ENCODE peak calls at places on chromosomes 6 and 20, in nine cellular contexts. P is left ventricle myocardium inferior, A is GM23248, I is Panc1, Z is cardiac muscle cell, Q is ascending aorta, M is SK-N-SH, T is pancreas, O is fibroblast of lung. D is an unnamed sample. For H3K36me3, the result is how much of the 10 kb centered on the place peaks cover.

GRCh38 chr6:152298055-152298647 is 339.0 kb downstream of the SYNE1 start:
- DNase-seq in I (no peak), M (no peak), O (no peak), A (no peak), T (no peak), Z (no peak), P (no peak), Q (no peak), D (no peak)

GRCh38 chr6:20534906-20535305 is 649 bp downstream of the CDKAL1 start:
- DNase-seq in Q (no peak), T (no peak), A (peak), Z (no peak), I (no peak), M (no peak), P (no peak), O (no peak), D (no peak)

GRCh38 chr6:85354761-85355618 is 94.9 kb upstream of the NT5E start:
- DNase-seq in A (peak), I (peak), Z (peak), O (peak), P (peak), T (peak), M (peak), Q (peak), D (peak)

GRCh38 chr20:63312268-63312667 is 19.3 kb downstream of the COL20A1 start:
- DNase-seq in M (no peak), Q (no peak), P (peak), A (no peak), Z (no peak), T (no peak), I (no peak), O (no peak), D (peak)

GRCh38 chr20:34397096-34397495 is 34.0 kb downstream of the ITCH start:
- DNase-seq in Q (no peak), M (no peak), A (no peak), P (no peak), Z (no peak), O (no peak), I (no peak), T (no peak), D (no peak)

GRCh38 chr6:94052754-94053153 is 633.4 kb upstream of the EPHA7 start:
- DNase-seq in M (no peak), P (no peak), I (peak), Z (no peak), O (peak), Q (no peak), A (no peak), T (no peak), D (no peak)

GRCh38 chr6:167588181-167588919 is 238.4 kb upstream of the AFDN start:
- DNase-seq in T (no peak), Q (no peak), O (no peak), Z (no peak), I (no peak), P (no peak), A (no peak), M (no peak), D (no peak)

GRCh38 chr20:46220808-46221207 is 87.5 kb downstream of the CDH22 start:
- DNase-seq in I (no peak), T (no peak), Z (peak), P (no peak), M (peak), Q (no peak), O (no peak), A (no peak), D (no peak)

GRCh38 chr6:108557494-108558371 is 3.0 kb upstream of the FOXO3 start:
- DNase-seq in P (peak), I (no peak), Z (peak), O (peak), T (peak), Q (peak), M (peak), A (peak), D (no peak)

GRCh38 chr6:30042476-30042875 is 18.6 kb upstream of the POLR1H start:
- DNase-seq in I (no peak), M (no peak), Z (no peak), Q (no peak), P (no peak), O (no peak), T (no peak), A (no peak), D (no peak)

GRCh38 chr6:37987008-37987407 is 167.5 kb downstream of the ZFAND3 start:
- DNase-seq in I (no peak), P (no peak), M (no peak), T (no peak), A (peak), O (peak), Z (no peak), Q (no peak), D (no peak)

GRCh38 chr6:39416026-39416425 is 93.5 kb upstream of the KCNK16 start:
- DNase-seq in O (no peak), Q (no peak), Z (no peak), M (no peak), T (no peak), P (no peak), I (no peak), A (peak), D (no peak)

GRCh38 chr20:10963717-10964266 is 290.0 kb upstream of the JAG1 start:
- DNase-seq in I (no peak), M (no peak), O (no peak), T (no peak), A (no peak), Z (no peak), P (no peak), Q (no peak), D (no peak)

GRCh38 chr6:925656-926213 is 232.8 kb upstream of the EXOC2 start:
- DNase-seq in T (no peak), O (no peak), Z (no peak), A (no peak), P (no peak), I (no peak), Q (no peak), M (no peak), D (no peak)

GRCh38 chr20:42401598-42401997 is 783.4 kb upstream of the CHD6 start:
- DNase-seq in P (no peak), O (no peak), I (no peak), Q (no peak), M (no peak), Z (no peak), A (no peak), T (no peak), D (no peak)

GRCh38 chr20:47677314-47678129 is 107.8 kb downstream of the SULF2 start:
- DNase-seq in M (peak), P (peak), Q (no peak), A (peak), I (peak), Z (peak), T (peak), O (peak), D (peak)

GRCh38 chr6:35360349-35361138 is 18.2 kb downstream of the PPARD start:
- DNase-seq in O (no peak), M (peak), I (no peak), A (peak), Z (no peak), P (peak), Q (no peak), T (no peak), D (no peak)

GRCh38 chr6:116954938-116955337 is 77.9 kb downstream of the RFX6 start:
- DNase-seq in M (no peak), I (no peak), T (no peak), P (no peak), O (no peak), Q (no peak), Z (no peak), A (no peak), D (no peak)

GRCh38 chr6:153084393-153084792 is 46.7 kb downstream of the RGS17 start:
- DNase-seq in P (no peak), O (peak), A (peak), I (no peak), Z (no peak), Q (no peak), T (no peak), M (no peak), D (no peak)

GRCh38 chr20:17077030-17077429 is 149.8 kb upstream of the PCSK2 start:
- DNase-seq in Q (no peak), T (no peak), O (no peak), M (no peak), I (no peak), P (no peak), A (no peak), Z (no peak), D (no peak)

GRCh38 chr6:146357578-146358340 is 185.9 kb upstream of the RAB32 start:
- DNase-seq in O (peak), T (no peak), I (peak), P (no peak), M (no peak), Q (no peak), A (peak), Z (no peak), D (no peak)

GRCh38 chr6:40378071-40378724 is 209.0 kb downstream of the LRFN2 start:
- DNase-seq in Z (no peak), O (no peak), I (no peak), Q (no peak), P (no peak), M (no peak), T (no peak), A (no peak), D (no peak)

GRCh38 chr6:28401172-28401571 is 1.6 kb upstream of the ZSCAN12 start:
- DNase-seq in A (peak), Q (no peak), P (no peak), I (no peak), M (no peak), O (peak), T (no peak), Z (no peak), D (no peak)

GRCh38 chr20:62267543-62267942 is 29.2 kb downstream of the OSBPL2 start:
- DNase-seq in A (no peak), Q (no peak), O (no peak), Z (no peak), P (peak), T (no peak), M (no peak), I (no peak), D (no peak)

GRCh38 chr6:110101885-110102284 is 77.6 kb downstream of the WASF1 start:
- DNase-seq in P (no peak), I (no peak), Q (no peak), A (no peak), T (no peak), Z (no peak), M (no peak), O (no peak), D (no peak)

GRCh38 chr20:18273738-18274137 is 14.6 kb upstream of the ZNF133 start:
- DNase-seq in I (no peak), T (no peak), Q (no peak), M (no peak), A (no peak), P (no peak), Z (no peak), O (no peak), D (no peak)
- H3K27ac ChIP-seq in I (no peak), T (no peak), Q (no peak), M (no peak), A (no peak), P (no peak), Z (no peak), O (no peak), D (no peak)

GRCh38 chr6:3114377-3114776 is 4.1 kb upstream of the BPHL start:
- DNase-seq in P (no peak), Z (no peak), I (no peak), T (no peak), M (no peak), A (no peak), Q (no peak), O (no peak), D (no peak)

GRCh38 chr6:3108746-3109414 is 9.6 kb upstream of the BPHL start:
- DNase-seq in T (no peak), A (no peak), M (no peak), Z (no peak), P (no peak), Q (no peak), O (no peak), I (no peak), D (no peak)

DNA sequence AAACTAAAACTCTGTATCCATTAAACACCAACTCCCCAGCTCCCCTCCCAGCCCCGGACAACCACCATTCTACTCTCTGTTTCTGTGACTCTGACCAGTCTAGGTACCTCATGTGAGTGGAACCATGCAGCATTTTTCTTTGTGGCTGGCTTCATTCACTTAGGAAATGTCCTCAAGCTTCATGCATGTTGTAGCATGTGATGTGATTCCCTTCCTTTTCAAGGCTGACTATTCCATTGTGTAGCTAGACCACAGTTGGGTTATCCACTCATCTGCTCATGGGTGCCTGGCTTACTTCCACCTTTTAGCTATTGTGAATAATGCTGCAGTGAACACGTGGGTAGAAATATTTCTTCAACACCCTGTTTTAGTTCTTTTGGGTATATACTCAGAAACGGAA is 8.8 kb upstream of the BPHL start:
- DNase-seq in P (no peak), Z (no peak), T (no peak), I (no peak), O (no peak), A (no peak), M (no peak), Q (no peak), D (no peak)
- H3K36me3 ChIP-seq in P (half or more), Z (under half), T (under half), I (under half), O (under half), A (half or more), M (half or more), Q (half or more), D (under half)

GRCh38 chr6:166543603-166544293 is 42.7 kb downstream of the RAMACL start:
- DNase-seq in M (no peak), T (no peak), Q (no peak), A (no peak), P (no peak), O (no peak), Z (no peak), I (no peak), D (no peak)

GRCh38 chr6:166542580-166542912 is 43.9 kb downstream of the RAMACL start:
- DNase-seq in P (no peak), Q (no peak), M (no peak), I (no peak), T (no peak), O (no peak), Z (peak), A (no peak), D (no peak)

GRCh38 chr6:166540631-166541331 is 45.7 kb downstream of the RAMACL start:
- DNase-seq in Z (no peak), M (no peak), Q (no peak), O (no peak), T (no peak), I (no peak), A (peak), P (no peak), D (no peak)

GRCh38 chr6:166541876-166542579 is 44.5 kb downstream of the RAMACL start:
- DNase-seq in Z (no peak), P (no peak), O (no peak), Q (no peak), T (no peak), M (peak), I (no peak), A (no peak), D (no peak)

GRCh38 chr6:166541366-166541765 is 45.1 kb downstream of the RAMACL start:
- DNase-seq in O (no peak), T (no peak), I (no peak), M (no peak), P (no peak), A (no peak), Q (no peak), Z (no peak), D (no peak)
- H3K4me3 ChIP-seq in O (no peak), T (no peak), I (no peak), M (no peak), P (peak), A (no peak), Q (no peak), Z (no peak), D (no peak)

GRCh38 chr6:42821341-42821668 is 39.5 kb downstream of the BICRAL start:
- DNase-seq in A (no peak), O (no peak), M (no peak), Q (no peak), P (no peak), Z (no peak), T (no peak), I (no peak), D (no peak)
- H3K27ac ChIP-seq in A (peak), O (peak), M (no peak), Q (peak), P (peak), Z (no peak), T (no peak), I (no peak), D (no peak)

GRCh38 chr6:44233560-44234100 is 10.2 kb downstream of the SLC29A1 start:
- DNase-seq in M (peak), A (no peak), O (no peak), I (no peak), Q (no peak), T (no peak), P (no peak), Z (no peak), D (no peak)

GRCh38 chr6:44234101-44235090 is 11.0 kb downstream of the SLC29A1 start:
- DNase-seq in P (peak), A (peak), Q (peak), M (peak), Z (peak), O (peak), I (no peak), T (no peak), D (peak)

GRCh38 chr6:44235269-44235668 is 11.6 kb upstream of the HSP90AB1 start:
- DNase-seq in T (no peak), P (no peak), I (no peak), M (peak), A (no peak), Q (no peak), Z (no peak), O (no peak), D (no peak)

GRCh38 chr6:44230034-44230675 is 6.8 kb downstream of the SLC29A1 start:
- DNase-seq in T (no peak), Q (no peak), O (no peak), A (no peak), I (no peak), P (no peak), M (no peak), Z (no peak), D (no peak)

GRCh38 chr6:44232676-44233559 is 9.5 kb downstream of the SLC29A1 start:
- DNase-seq in T (no peak), Z (no peak), O (no peak), Q (no peak), M (no peak), I (no peak), A (no peak), P (no peak), D (no peak)
- H3K36me3 ChIP-seq in T (under half), Z (under half), O (under half), Q (under half), M (under half), I (under half), A (under half), P (under half), D (under half)

DNA sequence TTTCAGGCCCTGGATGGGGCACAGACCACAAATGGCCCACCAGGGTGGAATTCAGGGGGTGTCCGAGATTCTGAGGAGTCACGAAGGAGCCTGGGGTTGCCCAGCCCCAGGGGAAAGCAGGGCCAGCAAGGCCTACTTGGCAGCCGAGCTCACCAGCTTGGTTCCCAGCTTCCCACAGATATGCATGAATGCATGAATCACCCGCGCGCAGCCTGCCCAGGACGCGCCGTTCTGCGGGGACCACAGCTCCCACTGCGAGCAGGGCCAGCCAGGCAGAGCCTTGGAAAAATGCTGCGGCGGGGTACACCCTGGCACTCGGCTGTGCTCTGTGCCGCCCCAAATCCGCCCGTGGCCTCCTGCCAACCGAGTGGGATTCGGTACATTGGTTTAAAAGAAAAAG is 211.1 kb downstream of the NFATC2 start:
- DNase-seq in O (peak), Q (no peak), I (no peak), T (no peak), A (no peak), P (no peak), M (no peak), Z (no peak), D (peak)
- H3K4me3 ChIP-seq in O (no peak), Q (no peak), I (no peak), T (no peak), A (no peak), P (no peak), M (no peak), Z (no peak), D (no peak)

DNA sequence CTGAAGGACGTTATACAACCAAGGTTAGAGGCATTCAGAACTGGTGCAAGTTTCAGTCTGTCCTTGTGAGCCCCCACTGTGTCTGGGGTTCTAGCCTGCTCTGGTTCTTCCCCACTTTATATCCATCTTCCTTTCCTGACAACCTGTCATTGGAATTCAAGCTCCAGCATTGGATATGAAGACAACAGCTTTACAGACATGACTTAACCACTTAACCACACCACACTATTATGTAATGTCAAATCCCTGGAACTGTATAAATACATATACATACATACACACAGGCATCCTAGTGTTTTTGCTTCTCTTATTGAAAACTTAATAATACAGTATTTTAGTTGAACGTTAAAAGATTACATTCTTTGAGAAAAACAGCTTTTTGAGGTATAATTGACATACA is 217.9 kb upstream of the SGK1 start:
- DNase-seq in P (no peak), A (no peak), T (no peak), O (no peak), Q (no peak), I (no peak), Z (no peak), M (no peak), D (no peak)
- H3K27ac ChIP-seq in P (no peak), A (no peak), T (no peak), O (no peak), Q (no peak), I (no peak), Z (no peak), M (peak), D (no peak)

GRCh38 chr6:4028051-4028450 is 50.9 kb downstream of the FAM217A start:
- DNase-seq in P (no peak), M (no peak), Q (no peak), Z (no peak), O (no peak), T (no peak), I (no peak), A (no peak), D (no peak)

GRCh38 chr6:4030672-4031071 is 48.3 kb downstream of the FAM217A start:
- DNase-seq in T (no peak), I (no peak), P (no peak), A (no peak), Z (no peak), Q (no peak), M (no peak), O (no peak), D (no peak)

GRCh38 chr6:4036581-4036980 is 42.4 kb downstream of the FAM217A start:
- DNase-seq in T (no peak), A (no peak), Z (no peak), P (no peak), I (no peak), Q (no peak), O (no peak), M (no peak), D (no peak)

GRCh38 chr6:4031442-4031841 is 47.5 kb downstream of the FAM217A start:
- DNase-seq in Z (no peak), O (no peak), T (no peak), I (no peak), M (no peak), Q (no peak), P (no peak), A (no peak), D (no peak)

DNA sequence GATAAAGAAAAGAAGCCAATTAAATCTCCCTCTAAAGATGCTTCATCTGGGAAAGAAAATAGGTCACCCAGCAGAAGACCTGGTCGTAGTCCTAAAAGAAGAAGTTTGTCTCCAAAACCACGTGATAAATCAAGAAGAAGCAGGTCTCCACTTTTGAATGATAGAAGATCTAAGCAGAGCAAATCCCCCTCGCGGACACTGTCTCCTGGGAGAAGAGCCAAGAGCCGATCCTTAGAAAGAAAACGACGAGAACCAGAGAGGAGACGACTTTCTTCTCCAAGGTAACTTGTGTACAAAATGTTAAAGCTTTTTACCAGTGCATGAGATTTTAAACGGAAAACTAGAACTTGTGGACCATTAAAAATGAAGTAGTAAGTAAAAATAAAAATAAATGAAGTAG is 46.5 kb downstream of the FAM217A start:
- DNase-seq in Q (no peak), A (no peak), O (no peak), P (no peak), I (no peak), T (no peak), M (no peak), Z (no peak), D (no peak)
- H3K36me3 ChIP-seq in Q (under half), A (under half), O (under half), P (under half), I (under half), T (under half), M (under half), Z (under half), D (under half)